ENCODE peak calls at places on chromosome 4, in ten cellular contexts. One of them, this sample, is unnamed.

GRCh38 chr4:153079824-153080486 is 124.3 kb upstream of the TRIM2 start:
- DNase-seq in ELR: no peak
- DNase-seq in NCI-H460: no peak
- DNase-seq in stimulated activated CD4-positive, alpha-beta T cell treated with anti-CD3 and anti-CD28 coated beads, TNF-alpha, amount 100 ng/mL, for 24 hours: no peak
- DNase-seq in hypothalamus: no peak
- DNase-seq in amygdala: no peak
- DNase-seq in brain pericyte: no peak
- DNase-seq in T-helper 2 cell: no peak
- DNase-seq in NCI-H1092 treated with DMSO at 0.1 percent for 48 hours: no peak
- DNase-seq in effector memory CD8-positive, alpha-beta T cell: no peak
- DNase-seq in this sample: peak; percentile 80

GRCh38 chr4:185112104-185112503 is 31.0 kb upstream of the SLC25A4 start:
- DNase-seq in hypothalamus: no peak
- DNase-seq in effector memory CD8-positive, alpha-beta T cell: no peak
- DNase-seq in T-helper 2 cell: no peak
- DNase-seq in NCI-H1092 treated with DMSO at 0.1 percent for 48 hours: no peak
- DNase-seq in NCI-H460: peak; percentile 70
- DNase-seq in ELR: peak; percentile 94
- DNase-seq in stimulated activated CD4-positive, alpha-beta T cell treated with anti-CD3 and anti-CD28 coated beads, TNF-alpha, amount 100 ng/mL, for 24 hours: no peak
- DNase-seq in amygdala: no peak
- DNase-seq in brain pericyte: peak; percentile 80
- DNase-seq in this sample: peak; percentile 90

GRCh38 chr4:78032446-78032845 is 24.7 kb upstream of the FRAS1 start:
- DNase-seq in NCI-H1092 treated with DMSO at 0.1 percent for 48 hours: peak; percentile 95
- DNase-seq in amygdala: no peak
- DNase-seq in brain pericyte: no peak
- DNase-seq in NCI-H460: no peak
- DNase-seq in T-helper 2 cell: no peak
- DNase-seq in effector memory CD8-positive, alpha-beta T cell: no peak
- DNase-seq in hypothalamus: no peak
- DNase-seq in ELR: no peak
- DNase-seq in stimulated activated CD4-positive, alpha-beta T cell treated with anti-CD3 and anti-CD28 coated beads, TNF-alpha, amount 100 ng/mL, for 24 hours: no peak
- DNase-seq in this sample: peak; percentile 31

GRCh38 chr4:75844151-75844662 is 58.0 kb downstream of the PPEF2 start:
- DNase-seq in NCI-H460: no peak
- DNase-seq in stimulated activated CD4-positive, alpha-beta T cell treated with anti-CD3 and anti-CD28 coated beads, TNF-alpha, amount 100 ng/mL, for 24 hours: no peak
- DNase-seq in hypothalamus: no peak
- DNase-seq in effector memory CD8-positive, alpha-beta T cell: no peak
- DNase-seq in T-helper 2 cell: no peak
- DNase-seq in amygdala: no peak
- DNase-seq in brain pericyte: no peak
- DNase-seq in ELR: peak; percentile 64
- DNase-seq in NCI-H1092 treated with DMSO at 0.1 percent for 48 hours: no peak
- DNase-seq in this sample: no peak

GRCh38 chr4:94298725-94299252 is 43.8 kb downstream of the HPGDS start:
- DNase-seq in ELR: no peak
- DNase-seq in NCI-H460: no peak
- DNase-seq in T-helper 2 cell: no peak
- DNase-seq in hypothalamus: no peak
- DNase-seq in stimulated activated CD4-positive, alpha-beta T cell treated with anti-CD3 and anti-CD28 coated beads, TNF-alpha, amount 100 ng/mL, for 24 hours: no peak
- DNase-seq in effector memory CD8-positive, alpha-beta T cell: no peak
- DNase-seq in amygdala: no peak
- DNase-seq in brain pericyte: no peak
- DNase-seq in NCI-H1092 treated with DMSO at 0.1 percent for 48 hours: no peak
- DNase-seq in this sample: no peak

GRCh38 chr4:169286562-169287301 is 16.0 kb upstream of the SH3RF1 start:
- DNase-seq in NCI-H460: no peak
- DNase-seq in T-helper 2 cell: no peak
- DNase-seq in NCI-H1092 treated with DMSO at 0.1 percent for 48 hours: no peak
- DNase-seq in hypothalamus: no peak
- DNase-seq in brain pericyte: no peak
- DNase-seq in effector memory CD8-positive, alpha-beta T cell: no peak
- DNase-seq in stimulated activated CD4-positive, alpha-beta T cell treated with anti-CD3 and anti-CD28 coated beads, TNF-alpha, amount 100 ng/mL, for 24 hours: no peak
- DNase-seq in amygdala: no peak
- DNase-seq in ELR: peak; percentile 18
- DNase-seq in this sample: no peak

GRCh38 chr4:2289955-2290333 is 28.0 kb upstream of the MXD4 start:
- DNase-seq in hypothalamus: no peak
- DNase-seq in brain pericyte: no peak
- DNase-seq in NCI-H460: no peak
- DNase-seq in amygdala: no peak
- DNase-seq in stimulated activated CD4-positive, alpha-beta T cell treated with anti-CD3 and anti-CD28 coated beads, TNF-alpha, amount 100 ng/mL, for 24 hours: no peak
- DNase-seq in T-helper 2 cell: no peak
- DNase-seq in effector memory CD8-positive, alpha-beta T cell: no peak
- DNase-seq in NCI-H1092 treated with DMSO at 0.1 percent for 48 hours: no peak
- DNase-seq in ELR: no peak
- DNase-seq in this sample: no peak

GRCh38 chr4:25165916-25166315 is 5.7 kb upstream of the SEPSECS start:
- DNase-seq in ELR: no peak
- DNase-seq in stimulated activated CD4-positive, alpha-beta T cell treated with anti-CD3 and anti-CD28 coated beads, TNF-alpha, amount 100 ng/mL, for 24 hours: no peak
- DNase-seq in T-helper 2 cell: no peak
- DNase-seq in NCI-H460: no peak
- DNase-seq in NCI-H1092 treated with DMSO at 0.1 percent for 48 hours: no peak
- DNase-seq in hypothalamus: no peak
- DNase-seq in brain pericyte: no peak
- DNase-seq in effector memory CD8-positive, alpha-beta T cell: no peak
- DNase-seq in amygdala: no peak
- DNase-seq in this sample: no peak

GRCh38 chr4:128863314-128864075 is 54.0 kb downstream of the JADE1 start:
- DNase-seq in T-helper 2 cell: peak; percentile 48
- DNase-seq in amygdala: peak; percentile 63
- DNase-seq in stimulated activated CD4-positive, alpha-beta T cell treated with anti-CD3 and anti-CD28 coated beads, TNF-alpha, amount 100 ng/mL, for 24 hours: peak; percentile 42
- DNase-seq in brain pericyte: peak; percentile 49
- DNase-seq in effector memory CD8-positive, alpha-beta T cell: peak; percentile 62
- DNase-seq in NCI-H460: peak; percentile 73
- DNase-seq in hypothalamus: peak; percentile 3
- DNase-seq in NCI-H1092 treated with DMSO at 0.1 percent for 48 hours: peak; percentile 39
- DNase-seq in ELR: peak; percentile 74
- DNase-seq in this sample: peak; percentile 50

GRCh38 chr4:89733936-89734335 is 103.0 kb downstream of the SNCA start:
- DNase-seq in ELR: no peak
- DNase-seq in stimulated activated CD4-positive, alpha-beta T cell treated with anti-CD3 and anti-CD28 coated beads, TNF-alpha, amount 100 ng/mL, for 24 hours: no peak
- DNase-seq in NCI-H460: no peak
- DNase-seq in brain pericyte: no peak
- DNase-seq in hypothalamus: no peak
- DNase-seq in T-helper 2 cell: no peak
- DNase-seq in NCI-H1092 treated with DMSO at 0.1 percent for 48 hours: no peak
- DNase-seq in amygdala: no peak
- DNase-seq in effector memory CD8-positive, alpha-beta T cell: no peak
- DNase-seq in this sample: no peak

GRCh38 chr4:170849969-170850368 is 760.2 kb upstream of the AADAT start:
- DNase-seq in ELR: no peak
- DNase-seq in hypothalamus: no peak
- DNase-seq in stimulated activated CD4-positive, alpha-beta T cell treated with anti-CD3 and anti-CD28 coated beads, TNF-alpha, amount 100 ng/mL, for 24 hours: no peak
- DNase-seq in effector memory CD8-positive, alpha-beta T cell: no peak
- DNase-seq in amygdala: no peak
- DNase-seq in NCI-H460: no peak
- DNase-seq in NCI-H1092 treated with DMSO at 0.1 percent for 48 hours: no peak
- DNase-seq in T-helper 2 cell: no peak
- DNase-seq in brain pericyte: no peak
- DNase-seq in this sample: no peak

GRCh38 chr4:82192153-82192552 is 181.6 kb downstream of the HNRNPD start:
- DNase-seq in amygdala: no peak
- DNase-seq in stimulated activated CD4-positive, alpha-beta T cell treated with anti-CD3 and anti-CD28 coated beads, TNF-alpha, amount 100 ng/mL, for 24 hours: no peak
- DNase-seq in brain pericyte: no peak
- DNase-seq in NCI-H1092 treated with DMSO at 0.1 percent for 48 hours: no peak
- DNase-seq in T-helper 2 cell: no peak
- DNase-seq in hypothalamus: no peak
- DNase-seq in NCI-H460: no peak
- DNase-seq in ELR: no peak
- DNase-seq in effector memory CD8-positive, alpha-beta T cell: no peak
- DNase-seq in this sample: no peak

GRCh38 chr4:337932-338758 is 531 bp downstream of the ZNF141 start:
- DNase-seq in effector memory CD8-positive, alpha-beta T cell: no peak
- DNase-seq in stimulated activated CD4-positive, alpha-beta T cell treated with anti-CD3 and anti-CD28 coated beads, TNF-alpha, amount 100 ng/mL, for 24 hours: peak; percentile 36
- DNase-seq in T-helper 2 cell: no peak
- DNase-seq in ELR: peak; percentile 45
- DNase-seq in hypothalamus: no peak
- DNase-seq in brain pericyte: peak; percentile 10
- DNase-seq in NCI-H1092 treated with DMSO at 0.1 percent for 48 hours: no peak
- DNase-seq in NCI-H460: no peak
- DNase-seq in amygdala: peak; percentile 44
- DNase-seq in this sample: no peak

GRCh38 chr4:173346074-173346473 is 11.9 kb upstream of the HMGB2 start:
- DNase-seq in NCI-H460: no peak
- DNase-seq in stimulated activated CD4-positive, alpha-beta T cell treated with anti-CD3 and anti-CD28 coated beads, TNF-alpha, amount 100 ng/mL, for 24 hours: no peak
- DNase-seq in hypothalamus: no peak
- DNase-seq in effector memory CD8-positive, alpha-beta T cell: no peak
- DNase-seq in ELR: peak; percentile 79
- DNase-seq in brain pericyte: no peak
- DNase-seq in NCI-H1092 treated with DMSO at 0.1 percent for 48 hours: no peak
- DNase-seq in amygdala: no peak
- DNase-seq in T-helper 2 cell: no peak
- DNase-seq in this sample: no peak

GRCh38 chr4:55876387-55876786 is 22.9 kb downstream of the EXOC1 start:
- DNase-seq in hypothalamus: no peak
- DNase-seq in ELR: no peak
- DNase-seq in T-helper 2 cell: no peak
- DNase-seq in NCI-H460: no peak
- DNase-seq in NCI-H1092 treated with DMSO at 0.1 percent for 48 hours: no peak
- DNase-seq in stimulated activated CD4-positive, alpha-beta T cell treated with anti-CD3 and anti-CD28 coated beads, TNF-alpha, amount 100 ng/mL, for 24 hours: no peak
- DNase-seq in amygdala: no peak
- DNase-seq in brain pericyte: no peak
- DNase-seq in effector memory CD8-positive, alpha-beta T cell: no peak
- DNase-seq in this sample: no peak

GRCh38 chr4:71262161-71262560 is 76.7 kb upstream of the SLC4A4 start:
- DNase-seq in effector memory CD8-positive, alpha-beta T cell: no peak
- DNase-seq in T-helper 2 cell: no peak
- DNase-seq in ELR: peak; percentile 44
- DNase-seq in brain pericyte: no peak
- DNase-seq in NCI-H1092 treated with DMSO at 0.1 percent for 48 hours: no peak
- DNase-seq in amygdala: no peak
- DNase-seq in hypothalamus: no peak
- DNase-seq in stimulated activated CD4-positive, alpha-beta T cell treated with anti-CD3 and anti-CD28 coated beads, TNF-alpha, amount 100 ng/mL, for 24 hours: no peak
- DNase-seq in NCI-H460: no peak
- DNase-seq in this sample: no peak

GRCh38 chr4:151199496-151200190 is 77.3 kb upstream of the PRSS48 start:
- DNase-seq in T-helper 2 cell: no peak
- DNase-seq in ELR: no peak
- DNase-seq in brain pericyte: no peak
- DNase-seq in amygdala: peak; percentile 79
- DNase-seq in effector memory CD8-positive, alpha-beta T cell: no peak
- DNase-seq in stimulated activated CD4-positive, alpha-beta T cell treated with anti-CD3 and anti-CD28 coated beads, TNF-alpha, amount 100 ng/mL, for 24 hours: no peak
- DNase-seq in NCI-H1092 treated with DMSO at 0.1 percent for 48 hours: no peak
- DNase-seq in hypothalamus: no peak
- DNase-seq in NCI-H460: no peak
- DNase-seq in this sample: no peak

GRCh38 chr4:41877020-41877796 is 58.0 kb upstream of the TMEM33 start:
- DNase-seq in hypothalamus: no peak
- DNase-seq in stimulated activated CD4-positive, alpha-beta T cell treated with anti-CD3 and anti-CD28 coated beads, TNF-alpha, amount 100 ng/mL, for 24 hours: no peak
- DNase-seq in effector memory CD8-positive, alpha-beta T cell: no peak
- DNase-seq in ELR: no peak
- DNase-seq in amygdala: no peak
- DNase-seq in NCI-H1092 treated with DMSO at 0.1 percent for 48 hours: no peak
- DNase-seq in brain pericyte: no peak
- DNase-seq in T-helper 2 cell: no peak
- DNase-seq in NCI-H460: no peak
- DNase-seq in this sample: no peak

GRCh38 chr4:1380368-1381151 is 25.7 kb downstream of the NKX1-1 start:
- DNase-seq in stimulated activated CD4-positive, alpha-beta T cell treated with anti-CD3 and anti-CD28 coated beads, TNF-alpha, amount 100 ng/mL, for 24 hours: no peak
- DNase-seq in effector memory CD8-positive, alpha-beta T cell: no peak
- DNase-seq in amygdala: no peak
- DNase-seq in NCI-H460: no peak
- DNase-seq in ELR: no peak
- DNase-seq in brain pericyte: no peak
- DNase-seq in T-helper 2 cell: no peak
- DNase-seq in hypothalamus: no peak
- DNase-seq in NCI-H1092 treated with DMSO at 0.1 percent for 48 hours: no peak
- DNase-seq in this sample: no peak

GRCh38 chr4:138341739-138342415 is 99.7 kb upstream of the SLC7A11 start:
- DNase-seq in brain pericyte: no peak
- DNase-seq in effector memory CD8-positive, alpha-beta T cell: no peak
- DNase-seq in NCI-H1092 treated with DMSO at 0.1 percent for 48 hours: no peak
- DNase-seq in stimulated activated CD4-positive, alpha-beta T cell treated with anti-CD3 and anti-CD28 coated beads, TNF-alpha, amount 100 ng/mL, for 24 hours: no peak
- DNase-seq in amygdala: no peak
- DNase-seq in NCI-H460: no peak
- DNase-seq in hypothalamus: no peak
- DNase-seq in T-helper 2 cell: no peak
- DNase-seq in ELR: no peak
- DNase-seq in this sample: no peak

GRCh38 chr4:1401409-1402020 is 4.7 kb downstream of the NKX1-1 start:
- DNase-seq in stimulated activated CD4-positive, alpha-beta T cell treated with anti-CD3 and anti-CD28 coated beads, TNF-alpha, amount 100 ng/mL, for 24 hours: no peak
- DNase-seq in T-helper 2 cell: no peak
- DNase-seq in brain pericyte: no peak
- DNase-seq in amygdala: no peak
- DNase-seq in hypothalamus: no peak
- DNase-seq in effector memory CD8-positive, alpha-beta T cell: no peak
- DNase-seq in NCI-H1092 treated with DMSO at 0.1 percent for 48 hours: no peak
- DNase-seq in NCI-H460: no peak
- DNase-seq in ELR: no peak
- DNase-seq in this sample: no peak

GRCh38 chr4:151407466-151408379 is 1.3 kb upstream of the FHIP1A start:
- DNase-seq in stimulated activated CD4-positive, alpha-beta T cell treated with anti-CD3 and anti-CD28 coated beads, TNF-alpha, amount 100 ng/mL, for 24 hours: no peak
- DNase-seq in effector memory CD8-positive, alpha-beta T cell: peak; percentile 2
- DNase-seq in T-helper 2 cell: peak; percentile 7
- DNase-seq in NCI-H460: no peak
- DNase-seq in brain pericyte: no peak
- DNase-seq in NCI-H1092 treated with DMSO at 0.1 percent for 48 hours: no peak
- DNase-seq in hypothalamus: no peak
- DNase-seq in amygdala: peak; percentile 9
- DNase-seq in ELR: no peak
- DNase-seq in this sample: peak; percentile 13

GRCh38 chr4:112189754-112190153 is 41.8 kb upstream of the AP1AR start:
- DNase-seq in effector memory CD8-positive, alpha-beta T cell: no peak
- DNase-seq in T-helper 2 cell: no peak
- DNase-seq in hypothalamus: no peak
- DNase-seq in NCI-H460: no peak
- DNase-seq in ELR: peak; percentile 31
- DNase-seq in NCI-H1092 treated with DMSO at 0.1 percent for 48 hours: no peak
- DNase-seq in brain pericyte: no peak
- DNase-seq in stimulated activated CD4-positive, alpha-beta T cell treated with anti-CD3 and anti-CD28 coated beads, TNF-alpha, amount 100 ng/mL, for 24 hours: no peak
- DNase-seq in amygdala: no peak
- DNase-seq in this sample: no peak

GRCh38 chr4:8599657-8600056 is 7.1 kb downstream of the CPZ start:
- DNase-seq in T-helper 2 cell: no peak
- DNase-seq in brain pericyte: no peak
- DNase-seq in effector memory CD8-positive, alpha-beta T cell: no peak
- DNase-seq in amygdala: no peak
- DNase-seq in NCI-H460: peak; percentile 35
- DNase-seq in stimulated activated CD4-positive, alpha-beta T cell treated with anti-CD3 and anti-CD28 coated beads, TNF-alpha, amount 100 ng/mL, for 24 hours: no peak
- DNase-seq in ELR: peak; percentile 93
- DNase-seq in hypothalamus: no peak
- DNase-seq in NCI-H1092 treated with DMSO at 0.1 percent for 48 hours: no peak
- DNase-seq in this sample: no peak

GRCh38 chr4:97073194-97073593 is 1070.1 kb downstream of the STPG2 start:
- DNase-seq in ELR: no peak
- DNase-seq in amygdala: no peak
- DNase-seq in NCI-H1092 treated with DMSO at 0.1 percent for 48 hours: no peak
- DNase-seq in effector memory CD8-positive, alpha-beta T cell: no peak
- DNase-seq in T-helper 2 cell: no peak
- DNase-seq in stimulated activated CD4-positive, alpha-beta T cell treated with anti-CD3 and anti-CD28 coated beads, TNF-alpha, amount 100 ng/mL, for 24 hours: no peak
- DNase-seq in NCI-H460: no peak
- DNase-seq in hypothalamus: no peak
- DNase-seq in brain pericyte: no peak
- DNase-seq in this sample: peak; percentile 5

GRCh38 chr4:107866726-107867125 is 42.0 kb downstream of the SGMS2 start:
- DNase-seq in stimulated activated CD4-positive, alpha-beta T cell treated with anti-CD3 and anti-CD28 coated beads, TNF-alpha, amount 100 ng/mL, for 24 hours: no peak
- DNase-seq in brain pericyte: no peak
- DNase-seq in NCI-H1092 treated with DMSO at 0.1 percent for 48 hours: no peak
- DNase-seq in NCI-H460: no peak
- DNase-seq in T-helper 2 cell: no peak
- DNase-seq in effector memory CD8-positive, alpha-beta T cell: no peak
- DNase-seq in amygdala: no peak
- DNase-seq in hypothalamus: no peak
- DNase-seq in ELR: no peak
- DNase-seq in this sample: no peak

GRCh38 chr4:2923141-2923551 is 40.1 kb downstream of the NOP14 start:
- DNase-seq in NCI-H1092 treated with DMSO at 0.1 percent for 48 hours: no peak
- DNase-seq in hypothalamus: no peak
- DNase-seq in stimulated activated CD4-positive, alpha-beta T cell treated with anti-CD3 and anti-CD28 coated beads, TNF-alpha, amount 100 ng/mL, for 24 hours: no peak
- DNase-seq in ELR: no peak
- DNase-seq in amygdala: no peak
- DNase-seq in NCI-H460: no peak
- DNase-seq in T-helper 2 cell: no peak
- DNase-seq in effector memory CD8-positive, alpha-beta T cell: no peak
- DNase-seq in brain pericyte: no peak
- DNase-seq in this sample: no peak

GRCh38 chr4:150943831-150944230 is 71.3 kb downstream of the LRBA start:
- DNase-seq in NCI-H1092 treated with DMSO at 0.1 percent for 48 hours: no peak
- DNase-seq in NCI-H460: no peak
- DNase-seq in brain pericyte: no peak
- DNase-seq in effector memory CD8-positive, alpha-beta T cell: no peak
- DNase-seq in T-helper 2 cell: no peak
- DNase-seq in amygdala: no peak
- DNase-seq in ELR: no peak
- DNase-seq in stimulated activated CD4-positive, alpha-beta T cell treated with anti-CD3 and anti-CD28 coated beads, TNF-alpha, amount 100 ng/mL, for 24 hours: no peak
- DNase-seq in hypothalamus: no peak
- DNase-seq in this sample: no peak

This sample was measured in SW480.